ENCODE peak calls at places on chromosomes 16 and 17, in four cellular contexts. G is NCI-H1105, U is iPS DF 6.9, P is right cardiac atrium. C is an unnamed sample.
A peak's percentile ranks its signal among the peaks of the same experiment; 100 is the strongest.

GRCh38 chr17:72726936-72727335 is 365.6 kb downstream of the SLC39A11 start:
- DNase-seq in U (no peak), P (no peak), G (no peak), C (no peak)

GRCh38 chr17:52035336-52035915 is 123.1 kb downstream of the CA10 start:
- DNase-seq in P (no peak), U (no peak), G (no peak), C (no peak)

GRCh38 chr17:42559076-42559475 is 2.9 kb upstream of the COASY start:
- DNase-seq in U (no peak), G (no peak), P (no peak), C (no peak)

GRCh38 chr17:79420318-79421243 is 190.3 kb downstream of the RBFOX3 start:
- DNase-seq in G (no peak), P (no peak), U (no peak), C (peak; percentile 35)

GRCh38 chr16:49580751-49581303 is 207.2 kb downstream of the C16orf78 start:
- DNase-seq in U (no peak), P (no peak), G (no peak), C (no peak)

GRCh38 chr17:78865682-78866390 is 25.2 kb upstream of the USP36 start:
- DNase-seq in G (peak; percentile 32), U (peak; percentile 54), P (peak; percentile 92), C (peak; percentile 85)

GRCh38 chr17:7644768-7645167 is 6.0 kb upstream of the ATP1B2 start:
- DNase-seq in G (no peak), U (no peak), P (no peak), C (no peak)

GRCh38 chr17:66885417-66885816 is 50.5 kb downstream of the CACNG5 start:
- DNase-seq in U (no peak), G (no peak), P (peak; percentile 55), C (no peak)

GRCh38 chr16:78437352-78437968 is 338.0 kb downstream of the WWOX start:
- DNase-seq in P (no peak), U (no peak), G (no peak), C (no peak)

GRCh38 chr16:30741461-30741914 is 6.7 kb upstream of the PHKG2 start:
- DNase-seq in G (no peak), P (no peak), U (no peak), C (no peak)

GRCh38 chr17:58414596-58414997 is 2.7 kb downstream of the RNF43 start:
- DNase-seq in P (no peak), U (no peak), G (peak; percentile 28), C (no peak)

GRCh38 chr16:66432429-66432828 is 5.3 kb downstream of the BEAN1 start:
- DNase-seq in G (no peak), U (no peak), P (no peak), C (no peak)

GRCh38 chr17:31144427-31144826 is 49.6 kb downstream of the NF1 start:
- DNase-seq in U (peak; percentile 11), G (no peak), P (no peak), C (no peak)

GRCh38 chr16:86952769-86953168 is 364.4 kb downstream of the C16orf95 start:
- DNase-seq in U (no peak), P (no peak), G (no peak), C (no peak)

GRCh38 chr16:55656695-55657092 is 906 bp downstream of the SLC6A2 start:
- DNase-seq in P (no peak), U (no peak), G (no peak), C (no peak)

GRCh38 chr16:50591800-50592771 is 43.9 kb downstream of the NKD1 start:
- DNase-seq in U (no peak), G (peak; percentile 81), P (peak; percentile 95), C (peak; percentile 84)

GRCh38 chr17:29140631-29141483 is 39.3 kb downstream of the MYO18A start:
- DNase-seq in U (no peak), P (peak; percentile 83), G (no peak), C (peak; percentile 79)

GRCh38 chr17:79789943-79790804 is 6.7 kb downstream of the CBX8 start:
- DNase-seq in P (peak; percentile 80), U (no peak), G (peak; percentile 33), C (no peak)

GRCh38 chr16:3602320-3602653 is 9.1 kb downstream of the SLX4 start:
- DNase-seq in G (no peak), P (no peak), U (no peak), C (no peak)

GRCh38 chr17:67492824-67493490 is 115.9 kb downstream of the PITPNC1 start:
- DNase-seq in G (no peak), P (no peak), U (no peak), C (no peak)

C was measured in Right ventricle myocardium inferior.